ENCODE peak calls at places on chromosomes 1 and 21, in four cellular contexts. T is H1, R is type B pancreatic cell, Q is pancreas. F is an unnamed sample.

GRCh38 chr1:162168935-162169545 is 99.5 kb downstream of the NOS1AP start:
- DNase-seq in T (no peak), Q (no peak), R (no peak), F (no peak)

GRCh38 chr21:42164064-42164789 is 54.7 kb upstream of the ABCG1 start:
- DNase-seq in T (peak; percentile 7), Q (peak; percentile 53), R (peak; percentile 52), F (no peak)

GRCh38 chr1:24420547-24420946 is 4.9 kb downstream of the NIPAL3 start:
- DNase-seq in Q (no peak), T (no peak), R (no peak), F (no peak)

GRCh38 chr1:95984975-95985374 is 736.6 kb upstream of the PTBP2 start:
- DNase-seq in T (no peak), Q (no peak), R (no peak), F (no peak)

GRCh38 chr21:45325206-45326168 is 37.8 kb upstream of the POFUT2 start:
- DNase-seq in Q (no peak), R (no peak), T (no peak), F (no peak)

GRCh38 chr1:94250341-94250740 is 13.0 kb upstream of the ARHGAP29 start:
- DNase-seq in Q (no peak), R (no peak), T (no peak), F (no peak)

GRCh38 chr1:180231506-180232420 is 1.7 kb downstream of the LHX4 start:
- DNase-seq in Q (no peak), T (no peak), R (no peak), F (no peak)

GRCh38 chr1:157505481-157506272 is 46.6 kb downstream of the FCRL5 start:
- DNase-seq in R (no peak), T (peak; percentile 34), Q (peak; percentile 44), F (peak; percentile 19)

GRCh38 chr1:67371043-67371442 is 59.2 kb downstream of the SERBP1 start:
- DNase-seq in R (no peak), Q (no peak), T (no peak), F (no peak)

GRCh38 chr1:239311331-239311730 is 75.0 kb upstream of the CHRM3 start:
- DNase-seq in Q (no peak), R (no peak), T (no peak), F (no peak)

DNA sequence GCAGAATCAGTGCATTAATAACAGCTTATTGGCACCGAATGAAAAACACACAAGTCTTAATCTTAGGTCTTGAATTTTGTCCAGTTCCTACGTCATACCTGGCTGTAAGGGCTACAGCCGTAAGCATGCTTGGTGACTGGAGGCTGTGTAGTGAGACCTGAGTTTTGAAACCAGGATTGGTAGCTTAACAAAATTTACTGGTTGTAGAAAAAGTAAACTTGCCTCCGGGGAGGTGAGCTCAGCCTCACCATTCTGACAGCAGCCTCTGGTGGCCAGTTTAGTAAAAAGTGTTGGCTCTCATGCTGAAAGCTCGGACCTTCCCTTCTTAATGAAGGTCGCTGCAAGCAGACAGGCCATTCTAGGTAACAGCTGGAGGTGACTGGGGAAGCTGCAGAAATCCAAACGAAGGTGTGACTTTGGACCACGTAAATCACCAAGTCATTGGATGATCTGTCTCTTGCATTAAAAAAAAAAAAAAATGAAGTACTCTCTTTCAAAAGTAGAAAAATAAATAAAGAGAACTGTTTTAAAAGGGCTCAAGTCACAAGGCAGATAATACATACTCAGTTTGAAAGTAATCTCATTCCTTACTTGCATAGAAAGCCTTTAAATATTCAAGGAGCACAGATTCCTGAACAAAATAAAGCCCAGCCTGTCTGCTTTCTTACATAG is 48.8 kb downstream of the HLCS start:
- DNase-seq in Q (no peak), T (peak; percentile 34), R (no peak), F (peak; percentile 49)
- TF ChIP-seq CTCF in Q (no peak), T (peak; percentile 54), R (peak; percentile 70), F (peak; percentile 48)

GRCh38 chr1:113978863-113979702 is at the start of gene OLFML3:
- DNase-seq in T (peak; percentile 84), Q (peak; percentile 68), R (peak; percentile 82), F (peak; percentile 81)
- TF ChIP-seq CTCF in T (peak; percentile 74), Q (no peak), R (peak; percentile 81), F (peak; percentile 67)

GRCh38 chr1:204880906-204881305 is 10.2 kb downstream of the NFASC start:
- DNase-seq in Q (no peak), T (no peak), R (no peak), F (no peak)

GRCh38 chr1:204882479-204882878 is 11.8 kb downstream of the NFASC start:
- DNase-seq in Q (no peak), R (no peak), T (no peak), F (peak; percentile 28)

GRCh38 chr1:204883405-204883804 is 12.7 kb downstream of the NFASC start:
- DNase-seq in Q (no peak), R (no peak), T (no peak), F (no peak)

GRCh38 chr1:204878835-204879234 is 8.2 kb downstream of the NFASC start:
- DNase-seq in Q (no peak), T (no peak), R (no peak), F (no peak)

DNA sequence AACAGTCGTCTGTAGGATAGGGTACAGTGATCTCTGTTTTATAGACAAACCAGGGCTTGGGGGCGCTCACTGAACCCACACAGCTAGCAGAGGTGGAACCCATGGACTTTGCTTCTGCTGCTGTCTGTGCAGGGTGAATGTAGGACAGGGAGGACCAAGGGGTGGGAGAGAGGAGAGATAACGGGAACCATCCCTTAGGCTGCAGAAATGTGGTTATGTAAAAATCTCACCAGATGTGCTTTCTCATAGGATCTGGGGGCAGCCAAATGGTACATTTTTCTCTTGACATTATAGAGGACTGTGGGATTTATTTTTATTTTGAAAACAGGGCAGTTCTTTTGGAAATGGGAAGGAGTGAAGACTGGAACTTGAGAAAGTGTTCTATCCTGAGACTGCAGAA is 8.7 kb downstream of the NFASC start:
- DNase-seq in R (no peak), T (no peak), Q (no peak), F (no peak)
- TF ChIP-seq CTCF in R (no peak), T (no peak), Q (no peak), F (no peak)

GRCh38 chr1:246280551-246280950 is 226.5 kb downstream of the SMYD3 start:
- DNase-seq in R (no peak), T (no peak), Q (no peak), F (no peak)
- TF ChIP-seq CTCF in R (peak; percentile 62), T (no peak), Q (no peak), F (no peak)